ENCODE peak calls at places on chromosomes 7 and 10, in five cellular contexts. N, F, S, O and U are unnamed samples.

GRCh38 chr7:151437866-151438516 is 1.9 kb downstream of the CRYGN start:
- DNase-seq in N (no peak), F (no peak), S (no peak), O (no peak), U (no peak)

GRCh38 chr10:123926401-123927264 is 35.0 kb upstream of the CPXM2 start:
- DNase-seq in N (no peak), F (no peak), S (no peak), O (no peak), U (no peak)

GRCh38 chr10:38146579-38147333 is 52.6 kb downstream of the ZNF37A start:
- DNase-seq in N (no peak), F (no peak), S (no peak), O (no peak), U (no peak)

GRCh38 chr10:44636625-44637024 is 251.7 kb upstream of the CXCL12 start:
- DNase-seq in N (no peak), F (no peak), S (no peak), O (no peak), U (no peak)

GRCh38 chr7:148699024-148699771 is 495 bp downstream of the CUL1 start:
- DNase-seq in N (peak), F (peak), S (peak), O (no peak), U (peak)

GRCh38 chr7:17359610-17360009 is 61.2 kb downstream of the AHR start:
- DNase-seq in N (no peak), F (no peak), S (no peak), O (no peak), U (no peak)

GRCh38 chr7:127751723-127752448 is 99.9 kb downstream of the SND1 start:
- DNase-seq in N (no peak), F (no peak), S (no peak), O (no peak), U (no peak)

GRCh38 chr10:94630017-94630688 is 53.4 kb upstream of the CYP2C18 start:
- DNase-seq in N (peak), F (no peak), S (no peak), O (no peak), U (peak)

GRCh38 chr7:29597266-29597665 is 33.6 kb downstream of the PRR15 start:
- DNase-seq in N (no peak), F (no peak), S (no peak), O (no peak), U (no peak)

GRCh38 chr7:2811476-2812118 is 32.5 kb downstream of the GNA12 start:
- DNase-seq in N (no peak), F (no peak), S (no peak), O (no peak), U (peak)

GRCh38 chr10:112724404-112724991 is 225.5 kb upstream of the TCF7L2 start:
- DNase-seq in N (peak), F (no peak), S (no peak), O (no peak), U (no peak)

GRCh38 chr7:78528964-78529363 is 730.4 kb downstream of the PHTF2 start:
- DNase-seq in N (no peak), F (no peak), S (no peak), O (no peak), U (no peak)

GRCh38 chr7:151736403-151736909 is 140.5 kb downstream of the PRKAG2 start:
- DNase-seq in N (peak), F (peak), S (no peak), O (no peak), U (peak)

GRCh38 chr7:93178213-93178612 is 30.0 kb upstream of the SAMD9L start:
- DNase-seq in N (no peak), F (no peak), S (no peak), O (no peak), U (peak)

GRCh38 chr7:125255793-125256192 is 326.2 kb upstream of the POT1 start:
- DNase-seq in N (no peak), F (no peak), S (no peak), O (no peak), U (peak)

GRCh38 chr10:78147202-78147601 is 113.5 kb downstream of the RPS24 start:
- DNase-seq in N (no peak), F (no peak), S (no peak), O (no peak), U (no peak)

GRCh38 chr10:52673468-52673867 is 99.1 kb downstream of the MBL2 start:
- DNase-seq in N (no peak), F (no peak), S (no peak), O (no peak), U (no peak)

GRCh38 chr7:123675092-123675473 is 19.4 kb downstream of the LMOD2 start:
- DNase-seq in N (no peak), F (no peak), S (no peak), O (no peak), U (peak)

GRCh38 chr7:114922151-114922651 is 307 bp downstream of the MDFIC start:
- DNase-seq in N (peak), F (peak), S (peak), O (no peak), U (peak)

GRCh38 chr7:30241767-30242166 is 42.6 kb upstream of the ZNRF2 start:
- DNase-seq in N (no peak), F (no peak), S (no peak), O (no peak), U (no peak)

GRCh38 chr7:137985253-137985896 is 16.5 kb downstream of the CREB3L2 start:
- DNase-seq in N (peak), F (no peak), S (no peak), O (no peak), U (peak)

GRCh38 chr7:51234139-51234538 is 82.5 kb downstream of the COBL start:
- DNase-seq in N (no peak), F (no peak), S (no peak), O (no peak), U (no peak)

GRCh38 chr10:47046321-47047126 is 135.3 kb downstream of the PTPN20 start:
- DNase-seq in N (no peak), F (no peak), S (no peak), O (no peak), U (no peak)

GRCh38 chr7:151452680-151453325 is 12.9 kb upstream of the CRYGN start:
- DNase-seq in N (no peak), F (no peak), S (no peak), O (no peak), U (no peak)

GRCh38 chr10:24834869-24835268 is 111.2 kb upstream of the ARHGAP21 start:
- DNase-seq in N (no peak), F (no peak), S (no peak), O (no peak), U (no peak)

GRCh38 chr7:20449146-20449648 is 118.5 kb downstream of the ITGB8 start:
- DNase-seq in N (no peak), F (no peak), S (no peak), O (no peak), U (peak)

GRCh38 chr7:114925443-114925842 is 3.5 kb downstream of the MDFIC start:
- DNase-seq in N (no peak), F (no peak), S (no peak), O (no peak), U (no peak)

GRCh38 chr10:36114141-36114540 is 472.0 kb upstream of the FZD8 start:
- DNase-seq in N (no peak), F (no peak), S (no peak), O (no peak), U (no peak)

GRCh38 chr7:151063212-151063561 is 3.8 kb downstream of the SLC4A2 start:
- DNase-seq in N (no peak), F (peak), S (no peak), O (no peak), U (peak)

GRCh38 chr10:11595395-11595692 is 16.1 kb downstream of the USP6NL start:
- DNase-seq in N (no peak), F (no peak), S (no peak), O (no peak), U (peak)

GRCh38 chr7:127654404-127655392 is 2.7 kb downstream of the SND1 start:
- DNase-seq in N (no peak), F (no peak), S (no peak), O (no peak), U (no peak)

GRCh38 chr7:140146574-140146973 is 30.2 kb downstream of the KDM7A start:
- DNase-seq in N (no peak), F (no peak), S (no peak), O (no peak), U (no peak)

GRCh38 chr10:119608316-119609155 is 11.8 kb upstream of the TIAL1 start:
- DNase-seq in N (peak), F (peak), S (peak), O (no peak), U (peak)

GRCh38 chr10:19416164-19416563 is 367.6 kb downstream of the MALRD1 start:
- DNase-seq in N (no peak), F (no peak), S (no peak), O (no peak), U (no peak)

GRCh38 chr10:19412531-19412930 is 363.9 kb downstream of the MALRD1 start:
- DNase-seq in N (peak), F (peak), S (no peak), O (no peak), U (peak)

GRCh38 chr10:19408924-19409323 is 360.3 kb downstream of the MALRD1 start:
- DNase-seq in N (no peak), F (no peak), S (no peak), O (no peak), U (no peak)

GRCh38 chr10:19411119-19411518 is 362.5 kb downstream of the MALRD1 start:
- DNase-seq in N (no peak), F (no peak), S (no peak), O (no peak), U (no peak)
- TF ChIP-seq CTCF in N (no peak), F (no peak), S (no peak), O (no peak), U (no peak)

GRCh38 chr10:70603439-70603778 is 868 bp upstream of the PRF1 start:
- DNase-seq in N (no peak), F (no peak), S (peak), O (no peak), U (no peak)

GRCh38 chr10:70602665-70603438 is at the start of gene PRF1:
- DNase-seq in N (no peak), F (peak), S (peak), O (no peak), U (no peak)

GRCh38 chr10:70600512-70601395 is 1.8 kb downstream of the PRF1 start:
- DNase-seq in N (no peak), F (no peak), S (no peak), O (no peak), U (no peak)

GRCh38 chr10:70599791-70600190 is 2.8 kb downstream of the PRF1 start:
- DNase-seq in N (no peak), F (no peak), S (no peak), O (no peak), U (no peak)

DNA sequence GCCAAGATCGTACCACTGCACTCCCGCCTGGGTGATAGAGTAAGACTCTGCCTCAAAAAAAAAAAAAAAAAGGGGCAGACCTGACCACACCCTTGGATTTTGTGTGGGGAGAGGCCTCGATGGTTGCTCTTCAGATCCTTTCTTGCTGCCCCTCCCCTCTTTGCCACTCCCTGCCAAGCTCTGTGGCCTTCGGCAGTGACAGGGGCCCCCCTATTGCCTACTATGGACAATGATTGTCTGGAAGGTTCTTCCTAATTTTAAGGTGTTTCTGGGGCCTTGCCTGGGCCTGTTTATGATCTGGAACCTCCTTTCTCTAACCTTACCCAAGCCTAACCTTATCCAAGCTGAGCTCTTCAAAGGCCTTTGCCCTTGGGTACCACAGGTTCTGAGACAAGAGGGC is 766 bp downstream of the PRF1 start:
- DNase-seq in N (no peak), F (no peak), S (no peak), O (no peak), U (no peak)
- H3K4me3 ChIP-seq in N (no peak), F (no peak), S (peak), O (no peak), U (no peak)

GRCh38 chr10:73743905-73744689 is at the start of gene SEC24C:
- DNase-seq in N (peak), F (peak), S (peak), O (peak), U (peak)
- TF ChIP-seq CTCF in N (no peak), F (no peak), S (no peak), O (peak), U (no peak)

GRCh38 chr10:637771-638195 is 51.7 kb downstream of the DIP2C start:
- DNase-seq in N (no peak), F (no peak), S (no peak), O (no peak), U (no peak)
- H3K4me3 ChIP-seq in N (no peak), F (no peak), S (no peak), O (peak), U (no peak)

GRCh38 chr10:107341281-107341680 is 176.8 kb upstream of the SORCS1 start:
- DNase-seq in N (no peak), F (no peak), S (no peak), O (no peak), U (no peak)

GRCh38 chr10:107340345-107340744 is 175.8 kb upstream of the SORCS1 start:
- DNase-seq in N (no peak), F (no peak), S (no peak), O (no peak), U (no peak)

GRCh38 chr10:107336061-107336460 is 171.6 kb upstream of the SORCS1 start:
- DNase-seq in N (no peak), F (no peak), S (no peak), O (no peak), U (no peak)
- TF ChIP-seq CTCF in N (no peak), F (no peak), S (no peak), O (no peak), U (no peak)

GRCh38 chr10:121709674-121710073 is 111.4 kb upstream of the FGFR2 start:
- DNase-seq in N (no peak), F (no peak), S (no peak), O (no peak), U (peak)
- H3K4me3 ChIP-seq in N (no peak), F (no peak), S (no peak), O (no peak), U (no peak)

GRCh38 chr10:69064762-69065328 is 23.1 kb upstream of the SRGN start:
- DNase-seq in N (no peak), F (no peak), S (no peak), O (no peak), U (no peak)
- TF ChIP-seq CTCF in N (peak), F (no peak), S (no peak), O (no peak), U (no peak)